ENCODE peak calls at places on chromosomes 2 and 18, in four cellular contexts. S, Y, J and F are unnamed samples.

GRCh38 chr2:218059289-218059688 is 9.8 kb upstream of the RUFY4 start:
- DNase-seq in S (no peak), Y (no peak), J (no peak), F (no peak)

GRCh38 chr2:192809173-192809572 is 614.4 kb upstream of the TMEFF2 start:
- DNase-seq in S (no peak), Y (no peak), J (no peak), F (no peak)

GRCh38 chr2:38464971-38465788 is 88.1 kb upstream of the ATL2 start:
- DNase-seq in S (no peak), Y (no peak), J (peak; percentile 47), F (no peak)

GRCh38 chr2:180980943-180981898 is 816 bp downstream of the UBE2E3 start:
- DNase-seq in S (peak; percentile 33), Y (peak; percentile 5), J (no peak), F (peak; percentile 44)

GRCh38 chr2:46690825-46691224 is 211.5 kb downstream of the TMEM247 start:
- DNase-seq in S (no peak), Y (no peak), J (no peak), F (no peak)

GRCh38 chr18:48979944-48980890 is 29.5 kb upstream of the SMAD7 start:
- DNase-seq in S (no peak), Y (no peak), J (no peak), F (no peak)

GRCh38 chr2:74489906-74490305 is 7.0 kb downstream of the TTC31 start:
- DNase-seq in S (no peak), Y (no peak), J (no peak), F (no peak)

GRCh38 chr2:155755481-155755880 is 577.0 kb downstream of the NR4A2 start:
- DNase-seq in S (no peak), Y (no peak), J (no peak), F (no peak)

GRCh38 chr2:129734343-129735034 is 245.0 kb upstream of the RAB6C start:
- DNase-seq in S (no peak), Y (no peak), J (no peak), F (no peak)

GRCh38 chr18:79873449-79874110 is 75.8 kb downstream of the KCNG2 start:
- DNase-seq in S (no peak), Y (no peak), J (no peak), F (no peak)

GRCh38 chr2:235619544-235619943 is 125.7 kb downstream of the AGAP1 start:
- DNase-seq in S (no peak), Y (no peak), J (no peak), F (no peak)

GRCh38 chr2:238873841-238874240 is 26.0 kb downstream of the TWIST2 start:
- DNase-seq in S (no peak), Y (no peak), J (no peak), F (no peak)

GRCh38 chr2:144548532-144549191 is 28.7 kb upstream of the ZEB2 start:
- DNase-seq in S (no peak), Y (no peak), J (no peak), F (peak; percentile 73)

GRCh38 chr18:50424877-50425690 is 50.2 kb downstream of the SKA1 start:
- DNase-seq in S (no peak), Y (no peak), J (no peak), F (no peak)

GRCh38 chr2:171260471-171261424 is 100.1 kb upstream of the TLK1 start:
- DNase-seq in S (no peak), Y (peak; percentile 80), J (no peak), F (peak; percentile 37)

GRCh38 chr2:147688252-147688651 is 156.6 kb upstream of the ACVR2A start:
- DNase-seq in S (no peak), Y (no peak), J (no peak), F (no peak)

GRCh38 chr2:120353931-120354330 is 8.0 kb downstream of the INHBB start:
- DNase-seq in S (no peak), Y (no peak), J (no peak), F (no peak)

GRCh38 chr2:52258038-52258437 is 1226.1 kb upstream of the NRXN1 start:
- DNase-seq in S (no peak), Y (no peak), J (no peak), F (no peak)

GRCh38 chr2:188395903-188396699 is 104.4 kb downstream of the GULP1 start:
- DNase-seq in S (no peak), Y (peak; percentile 55), J (no peak), F (no peak)

GRCh38 chr2:102147935-102148334 is 5.4 kb downstream of the IL1R1 start:
- DNase-seq in S (no peak), Y (no peak), J (no peak), F (no peak)

GRCh38 chr2:95158441-95158840 is 1.2 kb downstream of the ZNF514 start:
- DNase-seq in S (no peak), Y (peak; percentile 1), J (no peak), F (no peak)

GRCh38 chr18:27604583-27604982 is 419.5 kb upstream of the CHST9 start:
- DNase-seq in S (no peak), Y (peak; percentile 16), J (no peak), F (no peak)

GRCh38 chr2:209619782-209620181 is 151.8 kb upstream of the UNC80 start:
- DNase-seq in S (no peak), Y (no peak), J (no peak), F (peak; percentile 7)

DNA sequence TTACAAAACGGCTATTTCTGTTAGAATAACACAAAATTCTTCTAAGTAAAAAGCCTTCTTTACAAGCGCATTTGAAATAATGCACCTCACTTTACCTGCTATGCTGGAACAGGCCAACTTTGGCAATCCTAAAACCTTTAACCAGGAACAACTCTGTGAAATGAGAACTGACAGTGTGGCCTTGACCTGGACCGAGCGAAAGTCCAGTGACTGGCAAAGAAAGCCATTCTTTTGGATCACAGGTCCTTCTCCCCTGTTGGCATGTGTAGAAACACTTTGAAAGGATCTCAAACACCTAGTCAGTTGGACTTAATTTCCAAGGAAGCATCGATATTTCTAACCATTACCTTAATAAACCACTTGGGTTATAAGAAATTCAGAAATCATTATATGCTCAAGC is 21.2 kb downstream of the MAPRE2 start:
- DNase-seq in S (no peak), Y (no peak), J (no peak), F (no peak)
- H3F3A ChIP-seq in S (no peaks in the 10 kb centered on the region), Y (no peaks in the 10 kb centered on the region), J (no peaks in the 10 kb centered on the region), F (no peaks in the 10 kb centered on the region)

GRCh38 chr2:30253873-30254691 is 22.7 kb downstream of the LBH start:
- DNase-seq in S (no peak), Y (no peak), J (no peak), F (no peak)

GRCh38 chr2:30255026-30255425 is 23.7 kb downstream of the LBH start:
- DNase-seq in S (no peak), Y (no peak), J (no peak), F (no peak)

GRCh38 chr2:30252723-30253688 is 21.7 kb downstream of the LBH start:
- DNase-seq in S (peak; percentile 61), Y (no peak), J (no peak), F (no peak)

GRCh38 chr2:30255466-30256408 is 24.4 kb downstream of the LBH start:
- DNase-seq in S (no peak), Y (no peak), J (no peak), F (no peak)

DNA sequence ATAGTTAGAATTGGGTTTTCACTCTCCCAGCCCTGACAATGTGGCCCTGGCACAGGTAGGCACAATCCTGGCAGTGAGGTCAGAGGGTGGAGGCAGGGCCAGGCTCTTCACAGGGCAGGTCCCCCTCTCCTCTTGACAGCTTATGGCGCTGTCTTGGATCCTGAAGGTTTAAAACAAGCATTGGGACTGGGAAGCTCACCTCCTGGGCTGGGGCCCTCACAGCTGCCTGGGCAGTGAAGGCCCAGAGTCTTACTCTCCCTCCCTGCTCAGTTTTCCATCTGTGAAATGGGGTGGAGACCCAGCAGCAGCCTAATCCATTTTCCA is 23.3 kb downstream of the LBH start:
- DNase-seq in S (no peak), Y (no peak), J (no peak), F (no peak)
- H3K4me1 ChIP-seq in S (peaks cover 21% of the 10 kb centered on the region), Y (no peaks in the 10 kb centered on the region), J (peaks cover 18% of the 10 kb centered on the region), F (no peaks in the 10 kb centered on the region)

DNA sequence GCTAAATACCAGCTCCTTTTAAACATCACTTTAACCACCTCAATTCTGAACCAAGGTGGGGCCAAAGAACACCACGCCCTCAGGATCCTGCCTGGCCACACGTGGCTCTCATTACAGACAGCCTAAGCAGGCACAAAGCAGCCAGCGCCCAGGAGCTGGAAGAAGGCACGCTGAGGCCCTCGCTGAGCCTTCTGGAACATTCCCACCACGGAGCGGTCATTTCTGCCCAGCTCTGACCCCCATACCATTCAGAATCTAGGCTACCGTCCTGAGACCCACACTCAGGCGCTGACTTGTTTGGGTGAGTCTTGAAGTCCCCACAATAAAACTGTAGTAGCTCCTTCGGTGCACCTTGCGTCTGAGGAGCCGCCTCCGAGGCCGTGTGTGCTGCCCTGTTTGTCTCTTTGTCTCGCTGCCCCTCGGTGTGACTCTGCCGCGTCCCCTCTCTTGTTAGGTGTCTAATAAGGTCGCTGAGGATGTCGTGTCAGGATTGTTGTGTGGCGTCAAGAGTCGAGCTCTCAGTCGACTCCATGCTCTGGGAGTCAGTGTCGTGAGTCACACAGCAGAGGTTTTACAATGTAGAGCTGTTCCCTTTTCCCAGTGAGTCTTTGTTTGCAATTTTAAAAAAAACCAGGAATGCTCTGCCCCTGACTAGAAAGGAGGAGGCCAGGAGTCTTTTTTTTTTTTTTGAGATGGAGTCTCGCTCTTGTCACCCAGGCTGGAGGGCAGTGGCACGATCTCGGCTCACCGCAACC is 242.4 kb downstream of the KLHL29 start:
- DNase-seq in S (no peak), Y (no peak), J (no peak), F (no peak)
- H3F3A ChIP-seq in S (no peaks in the 10 kb centered on the region), Y (no peaks in the 10 kb centered on the region), J (no peaks in the 10 kb centered on the region), F (no peaks in the 10 kb centered on the region)

DNA sequence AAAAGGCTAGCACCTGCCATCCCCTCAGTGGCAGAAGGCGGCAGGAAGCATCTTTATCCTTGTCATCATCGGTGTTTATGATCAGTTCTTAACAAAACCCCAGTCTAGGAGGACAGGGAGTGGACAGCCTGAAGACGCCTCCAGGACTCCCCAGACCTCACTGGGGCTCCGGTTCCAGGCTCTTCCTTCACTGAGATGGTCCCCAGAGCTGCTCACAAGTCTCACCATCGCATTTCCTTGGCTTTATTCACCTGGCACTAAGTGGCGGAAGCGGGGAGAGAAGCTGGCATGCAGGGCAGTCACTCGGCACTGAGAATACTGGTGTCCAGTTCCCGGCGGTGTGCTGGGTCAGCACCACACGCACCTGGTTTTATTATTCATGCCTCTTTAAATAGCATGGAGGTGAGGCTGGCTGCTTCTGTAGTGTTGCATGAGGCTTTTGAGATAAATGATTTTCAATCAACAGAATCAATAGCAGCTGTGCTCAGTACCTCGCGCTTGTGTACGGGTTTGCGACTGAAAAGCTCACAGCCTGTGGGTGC is 68.7 kb downstream of the CABLES1 start:
- DNase-seq in S (no peak), Y (no peak), J (no peak), F (no peak)
- H3K4me1 ChIP-seq in S (no peaks in the 10 kb centered on the region), Y (no peaks in the 10 kb centered on the region), J (no peaks in the 10 kb centered on the region), F (no peaks in the 10 kb centered on the region)